ENCODE peak calls at places on chromosomes 1 and 21, in four cellular contexts. O is fibroblast of lung, S is endothelial cell of umbilical vein, A is GM12878. V is an unnamed sample.

GRCh38 chr1:83499998-83500397 is 498.9 kb downstream of the TTLL7 start:
- DNase-seq in S (no peak), A (peak), O (no peak), V (no peak)

GRCh38 chr1:44945992-44946391 is 40.4 kb downstream of the EIF2B3 start:
- DNase-seq in O (no peak), A (no peak), S (no peak), V (no peak)

GRCh38 chr21:15061747-15062146 is 3.1 kb downstream of the NRIP1 start:
- DNase-seq in O (no peak), A (no peak), S (peak), V (no peak)

GRCh38 chr1:54403377-54403776 is 2.8 kb downstream of the SSBP3 start:
- DNase-seq in O (no peak), S (no peak), A (no peak), V (no peak)

GRCh38 chr1:5509664-5510452 is 482.4 kb downstream of the NPHP4 start:
- DNase-seq in S (peak), A (no peak), O (peak), V (no peak)

GRCh38 chr1:205248793-205249601 is 21.3 kb downstream of the TMCC2 start:
- DNase-seq in A (no peak), O (peak), S (peak), V (peak)

GRCh38 chr1:153533689-153534201 is 2.0 kb downstream of the S100A6 start:
- DNase-seq in O (peak), S (peak), A (no peak), V (peak)

GRCh38 chr21:36727886-36728285 is 29.0 kb downstream of the SIM2 start:
- DNase-seq in A (no peak), S (no peak), O (no peak), V (no peak)

GRCh38 chr1:53658489-53659230 is 80.3 kb downstream of the GLIS1 start:
- DNase-seq in S (no peak), O (no peak), A (no peak), V (no peak)

GRCh38 chr21:38170283-38170682 is 86.5 kb upstream of the KCNJ15 start:
- DNase-seq in S (peak), A (no peak), O (peak), V (no peak)

GRCh38 chr1:156648951-156649350 is 7.0 kb downstream of the BCAN start:
- DNase-seq in A (no peak), O (no peak), S (no peak), V (no peak)

GRCh38 chr1:156646738-156647211 is 4.9 kb downstream of the BCAN start:
- DNase-seq in O (no peak), S (no peak), A (no peak), V (no peak)

GRCh38 chr1:156648496-156648895 is 6.6 kb downstream of the BCAN start:
- DNase-seq in O (no peak), A (no peak), S (no peak), V (no peak)

GRCh38 chr1:156645666-156646065 is 3.7 kb downstream of the BCAN start:
- DNase-seq in S (no peak), O (no peak), A (no peak), V (no peak)

DNA sequence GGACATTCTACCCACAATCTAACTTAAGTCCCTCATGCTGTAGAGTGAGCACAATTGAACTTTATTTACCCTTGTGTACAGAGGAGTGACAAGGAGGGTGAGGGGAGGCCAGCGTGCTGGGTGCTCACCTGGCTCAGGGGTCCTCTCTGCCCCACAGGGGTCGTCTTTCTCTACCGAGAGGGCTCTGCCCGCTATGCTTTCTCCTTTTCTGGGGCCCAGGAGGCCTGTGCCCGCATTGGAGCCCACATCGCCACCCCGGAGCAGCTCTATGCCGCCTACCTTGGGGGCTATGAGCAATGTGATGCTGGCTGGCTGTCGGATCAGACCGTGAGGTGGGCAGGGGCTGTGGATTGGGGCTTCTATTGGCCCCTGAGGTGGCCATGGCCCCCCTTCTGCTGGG is 5.4 kb downstream of the BCAN start:
- DNase-seq in O (no peak), S (no peak), A (no peak), V (no peak)
- H3K4me3 ChIP-seq in O (no peak), S (no peak), A (no peak), V (no peak)

DNA sequence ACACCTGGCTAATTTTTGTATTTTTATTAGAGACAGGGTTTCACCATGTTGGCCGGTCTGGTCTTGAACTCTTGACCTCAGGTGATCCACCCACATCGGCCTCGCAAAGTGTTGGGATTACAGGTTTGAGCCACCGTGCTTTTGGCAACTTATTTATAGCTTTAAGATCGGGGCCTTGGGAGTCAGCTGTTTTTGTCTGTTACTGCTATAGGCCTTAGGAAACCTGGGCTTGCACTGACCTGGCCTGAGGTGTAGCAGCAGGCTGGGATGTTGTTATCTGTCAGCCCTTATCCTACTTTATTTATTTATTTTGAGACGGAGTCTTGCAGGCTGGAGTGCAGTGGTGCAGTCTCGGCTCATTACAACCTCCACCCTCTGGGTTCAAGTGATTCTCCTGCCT is 11.4 kb downstream of the SZRD1 start:
- DNase-seq in S (no peak), O (no peak), A (no peak), V (no peak)
- TF ChIP-seq EZH2 in S (no peak), O (no peak), A (no peak), V (no peak)

GRCh38 chr1:27602510-27603319 is 1.2 kb downstream of the AHDC1 start:
- DNase-seq in O (no peak), A (no peak), S (peak), V (no peak)

GRCh38 chr1:27600500-27601175 is 3.3 kb downstream of the AHDC1 start:
- DNase-seq in O (peak), S (peak), A (no peak), V (no peak)

GRCh38 chr1:27601321-27601770 is 2.6 kb downstream of the AHDC1 start:
- DNase-seq in O (no peak), S (no peak), A (no peak), V (no peak)

GRCh38 chr1:27603320-27603961 is 503 bp downstream of the AHDC1 start:
- DNase-seq in O (no peak), A (no peak), S (peak), V (no peak)

GRCh38 chr1:27601771-27602509 is 2.0 kb downstream of the AHDC1 start:
- DNase-seq in A (no peak), S (peak), O (peak), V (no peak)
- H2AFZ ChIP-seq in A (no peak), S (no peak), O (no peak), V (no peak)

DNA sequence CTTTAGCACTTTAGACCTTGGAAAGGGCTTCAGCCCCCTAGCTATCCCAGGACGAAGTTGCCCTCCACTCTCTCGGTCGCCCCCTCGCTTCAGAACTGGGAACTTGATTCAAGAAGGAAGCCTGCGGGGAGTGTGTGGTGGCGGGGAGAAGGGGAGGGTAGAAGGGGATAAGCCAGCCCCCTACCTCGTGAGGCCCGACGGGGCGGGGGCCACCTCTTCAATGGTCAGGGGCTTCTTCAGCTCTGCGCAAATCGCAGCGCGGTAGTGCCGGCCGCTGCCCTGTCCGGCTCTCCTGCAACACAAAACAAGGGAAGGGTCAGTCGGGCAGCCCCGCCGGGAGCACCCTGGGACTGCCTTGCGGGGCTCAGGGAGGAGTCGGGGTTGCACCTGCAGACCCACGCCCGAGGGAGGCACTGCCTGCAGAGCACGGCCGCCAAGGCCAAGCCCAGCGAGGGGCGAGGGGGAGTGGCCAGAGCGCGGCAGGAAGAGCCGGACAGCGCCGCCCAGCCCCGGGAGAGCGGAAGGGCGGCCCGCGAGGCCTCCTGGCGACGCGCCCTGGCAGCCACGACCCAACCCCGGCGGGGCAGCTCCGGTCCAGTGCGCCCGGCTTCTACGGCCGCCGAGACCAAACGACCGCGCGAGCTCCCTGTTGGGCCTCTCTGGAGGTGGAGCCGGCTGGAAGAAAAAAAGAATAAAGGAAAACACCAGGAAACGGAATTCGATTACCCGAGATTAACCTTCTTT is 56.2 kb upstream of the RASAL2 start:
- DNase-seq in S (peak), A (no peak), O (peak), V (peak)
- H3K4me3 ChIP-seq in S (peak), A (no peak), O (peak), V (peak)

DNA sequence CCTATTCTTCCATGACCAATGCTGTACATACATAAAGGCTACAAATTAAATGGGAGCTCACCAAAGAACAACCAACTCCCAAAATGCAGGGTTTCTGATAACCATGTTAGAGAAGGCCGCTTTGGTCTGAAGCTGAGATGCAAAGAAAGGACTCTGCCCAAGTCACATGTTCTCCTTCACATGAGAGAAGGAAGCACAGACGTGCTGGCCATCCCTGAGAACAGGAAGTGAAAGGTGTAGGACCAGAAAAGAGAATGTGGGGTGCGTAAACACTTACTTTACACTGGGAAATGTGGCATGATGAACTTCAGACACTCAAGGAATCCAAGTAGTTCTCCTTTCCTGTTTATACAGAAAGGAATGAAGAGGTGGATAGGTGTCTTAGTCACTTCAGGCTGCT is 31.7 kb upstream of the TADA1 start:
- DNase-seq in A (peak), O (no peak), S (no peak), V (no peak)
- TF ChIP-seq EZH2 in A (no peak), O (no peak), S (no peak), V (no peak)

GRCh38 chr1:167499106-167499505 is 19.2 kb downstream of the CD247 start:
- DNase-seq in S (no peak), A (no peak), O (no peak), V (no peak)

GRCh38 chr1:167499657-167500056 is 18.7 kb downstream of the CD247 start:
- DNase-seq in A (peak), S (no peak), O (no peak), V (no peak)

GRCh38 chr1:167493372-167493771 is 25.0 kb downstream of the CD247 start:
- DNase-seq in O (no peak), S (no peak), A (no peak), V (no peak)

GRCh38 chr1:167500283-167500860 is 18.0 kb downstream of the CD247 start:
- DNase-seq in O (no peak), A (peak), S (no peak), V (no peak)

DNA sequence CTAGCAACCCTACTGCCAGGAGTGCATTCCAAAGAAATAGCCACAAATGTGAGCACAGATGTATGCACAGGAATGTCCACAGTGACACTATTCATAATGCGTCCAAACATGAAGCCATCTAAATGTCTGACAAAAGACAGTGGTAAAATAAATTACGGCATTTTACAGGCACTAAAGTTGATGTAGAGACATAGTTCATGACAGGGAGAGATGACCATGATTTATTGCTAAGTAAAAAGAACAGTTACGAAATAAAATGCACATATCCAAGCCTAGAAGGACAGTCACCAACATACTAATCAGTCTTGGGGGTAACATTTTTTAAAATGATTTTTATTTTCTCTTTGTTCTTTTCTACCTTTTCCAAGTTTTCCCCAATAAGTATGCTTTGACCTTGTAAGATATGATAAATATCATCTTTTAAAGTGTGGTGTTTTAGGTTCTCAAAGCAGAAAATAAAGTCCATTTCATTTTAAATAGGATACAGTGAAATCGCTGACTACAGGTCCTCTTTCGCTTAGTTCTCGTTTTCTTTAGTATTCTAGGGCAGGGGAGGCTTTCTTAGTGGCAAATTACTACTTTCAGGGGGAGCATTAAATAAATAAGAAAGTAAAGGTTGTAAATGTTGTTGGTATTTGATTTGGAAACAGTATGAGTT is 21.2 kb downstream of the CD247 start:
- DNase-seq in A (no peak), S (no peak), O (no peak), V (no peak)
- H2AFZ ChIP-seq in A (no peak), S (no peak), O (no peak), V (no peak)

GRCh38 chr21:39634507-39634906 is 21.8 kb downstream of the B3GALT5 start:
- DNase-seq in S (no peak), O (no peak), A (no peak), V (no peak)

GRCh38 chr21:39631842-39632577 is 19.3 kb downstream of the B3GALT5 start:
- DNase-seq in S (no peak), O (no peak), A (no peak), V (no peak)

GRCh38 chr21:39633043-39633442 is 20.3 kb downstream of the B3GALT5 start:
- DNase-seq in A (no peak), S (no peak), O (peak), V (peak)

GRCh38 chr21:39630827-39631226 is 18.1 kb downstream of the B3GALT5 start:
- DNase-seq in A (no peak), S (no peak), O (peak), V (peak)

GRCh38 chr21:39633770-39634181 is 21.0 kb downstream of the B3GALT5 start:
- DNase-seq in O (peak), A (no peak), S (no peak), V (peak)
- H3K4me3 ChIP-seq in O (no peak), A (no peak), S (no peak), V (peak)

DNA sequence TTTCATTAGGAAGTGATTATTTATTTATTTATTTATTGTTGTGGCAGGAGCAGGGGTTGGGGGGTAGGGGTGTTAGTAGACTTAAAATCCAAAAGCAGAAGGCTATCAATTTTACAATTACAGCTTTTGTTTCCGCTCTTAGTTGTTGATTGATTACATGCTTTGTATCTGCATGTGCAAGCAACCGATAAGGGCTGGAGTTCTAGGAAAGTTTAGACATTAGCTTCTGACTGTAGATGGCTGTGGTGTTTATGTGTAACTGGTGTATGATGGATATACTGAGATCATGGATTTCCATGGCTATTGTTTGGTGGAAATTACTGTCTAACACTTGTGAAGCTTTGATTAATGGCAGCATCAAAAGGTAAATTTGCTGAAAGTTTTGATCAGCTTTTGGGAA is 2.8 kb downstream of the ST6GALNAC5 start:
- DNase-seq in A (no peak), O (no peak), S (no peak), V (no peak)
- TF ChIP-seq EZH2 in A (no peak), O (no peak), S (no peak), V (no peak)

GRCh38 chr1:238242156-238242555 is 351.4 kb upstream of the ZP4 start:
- DNase-seq in A (no peak), O (no peak), S (no peak), V (no peak)

GRCh38 chr1:238239343-238239742 is 348.6 kb upstream of the ZP4 start:
- DNase-seq in O (no peak), A (no peak), S (no peak), V (no peak)

DNA sequence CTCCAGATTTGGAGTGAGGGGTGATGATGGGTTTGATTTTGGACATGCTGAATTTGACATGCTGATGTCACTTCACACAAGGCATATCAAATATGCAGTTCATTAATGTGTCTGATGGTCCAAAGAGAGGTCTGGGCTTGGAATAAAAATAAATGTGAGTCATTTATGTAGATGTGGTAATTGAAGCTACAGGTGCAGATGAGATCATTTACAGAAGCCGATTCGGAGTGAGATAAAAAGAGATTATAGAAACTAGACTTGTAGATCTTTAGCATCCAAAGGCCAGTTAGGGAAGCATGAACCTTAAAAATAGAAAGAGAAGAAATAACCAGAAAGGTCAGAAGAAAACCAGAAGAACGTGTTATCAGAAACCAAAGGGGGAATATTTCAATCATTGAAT is 350.9 kb upstream of the ZP4 start:
- DNase-seq in S (no peak), A (no peak), O (no peak), V (no peak)
- H2AFZ ChIP-seq in S (no peak), A (no peak), O (no peak), V (no peak)

V was measured in astrocyte.